ENCODE peak calls at places on chromosomes 1 and 21, in eight cellular contexts. V, F, P, Q, U, H, D and C are unnamed samples. For H3K36me3, the result is how much of the 10 kb centered on the place peaks cover.

GRCh38 chr1:87358219-87358618 is 29.5 kb downstream of the LMO4 start:
- DNase-seq in V (no peak), F (no peak), P (no peak), Q (no peak), U (no peak), H (peak), D (no peak), C (no peak)

GRCh38 chr1:111571987-111572386 is 47.6 kb upstream of the RAP1A start:
- DNase-seq in V (no peak), F (no peak), P (no peak), Q (no peak), U (peak), H (peak), D (peak), C (no peak)

GRCh38 chr21:31176080-31176551 is 137.8 kb upstream of the KRTAP19-8 start:
- DNase-seq in V (no peak), F (no peak), P (no peak), Q (no peak), U (no peak), H (no peak), D (no peak), C (no peak)

GRCh38 chr21:42892931-42893660 is at the start of gene NDUFV3:
- DNase-seq in V (peak), F (peak), P (peak), Q (peak), U (peak), H (peak), D (peak), C (peak)

GRCh38 chr21:35390013-35390776 is 341.1 kb upstream of the RUNX1 start:
- DNase-seq in V (no peak), F (no peak), P (no peak), Q (no peak), U (no peak), H (peak), D (peak), C (peak)

GRCh38 chr1:156430305-156430704 is 61.3 kb downstream of the RHBG start:
- DNase-seq in V (no peak), F (no peak), P (no peak), Q (no peak), U (peak), H (no peak), D (no peak), C (no peak)

GRCh38 chr1:19974822-19975416 is 4.5 kb downstream of the PLA2G2A start:
- DNase-seq in V (peak), F (no peak), P (peak), Q (peak), U (peak), H (peak), D (peak), C (peak)

GRCh38 chr1:170669586-170670332 is 5.8 kb downstream of the PRRX1 start:
- DNase-seq in V (no peak), F (no peak), P (no peak), Q (no peak), U (peak), H (no peak), D (no peak), C (no peak)

GRCh38 chr1:36390411-36390810 is 4.7 kb upstream of the STK40 start:
- DNase-seq in V (no peak), F (no peak), P (no peak), Q (no peak), U (no peak), H (no peak), D (no peak), C (no peak)

DNA sequence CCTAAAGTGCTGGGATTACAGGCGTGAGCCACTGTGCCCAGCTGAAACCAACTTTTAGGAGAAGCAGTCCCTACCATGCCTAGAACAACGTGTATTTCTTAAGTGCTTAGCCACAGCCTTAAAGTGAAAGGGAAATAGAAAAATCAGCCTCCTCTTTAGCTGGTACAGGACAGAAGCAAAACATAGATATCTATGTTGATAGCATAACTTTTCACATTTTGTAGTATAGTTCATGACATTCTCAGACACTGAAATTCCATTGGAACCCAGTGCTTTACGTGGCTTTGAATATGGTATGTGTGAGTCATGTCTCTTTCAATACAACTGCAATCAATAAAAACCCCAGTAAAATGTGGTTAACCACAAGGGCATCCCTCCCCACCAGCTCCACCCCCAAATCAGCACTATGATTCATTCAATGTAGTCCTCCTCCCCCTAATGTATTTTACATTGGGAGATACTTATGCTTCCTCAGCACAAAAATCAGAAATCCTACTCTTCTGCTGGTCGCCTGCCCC is 32.1 kb downstream of the TGFB2 start:
- DNase-seq in V (no peak), F (no peak), P (no peak), Q (no peak), U (no peak), H (peak), D (peak), C (peak)
- H3K4me3 ChIP-seq in V (no peak), F (no peak), P (no peak), Q (no peak), U (no peak), H (no peak), D (no peak), C (no peak)

DNA sequence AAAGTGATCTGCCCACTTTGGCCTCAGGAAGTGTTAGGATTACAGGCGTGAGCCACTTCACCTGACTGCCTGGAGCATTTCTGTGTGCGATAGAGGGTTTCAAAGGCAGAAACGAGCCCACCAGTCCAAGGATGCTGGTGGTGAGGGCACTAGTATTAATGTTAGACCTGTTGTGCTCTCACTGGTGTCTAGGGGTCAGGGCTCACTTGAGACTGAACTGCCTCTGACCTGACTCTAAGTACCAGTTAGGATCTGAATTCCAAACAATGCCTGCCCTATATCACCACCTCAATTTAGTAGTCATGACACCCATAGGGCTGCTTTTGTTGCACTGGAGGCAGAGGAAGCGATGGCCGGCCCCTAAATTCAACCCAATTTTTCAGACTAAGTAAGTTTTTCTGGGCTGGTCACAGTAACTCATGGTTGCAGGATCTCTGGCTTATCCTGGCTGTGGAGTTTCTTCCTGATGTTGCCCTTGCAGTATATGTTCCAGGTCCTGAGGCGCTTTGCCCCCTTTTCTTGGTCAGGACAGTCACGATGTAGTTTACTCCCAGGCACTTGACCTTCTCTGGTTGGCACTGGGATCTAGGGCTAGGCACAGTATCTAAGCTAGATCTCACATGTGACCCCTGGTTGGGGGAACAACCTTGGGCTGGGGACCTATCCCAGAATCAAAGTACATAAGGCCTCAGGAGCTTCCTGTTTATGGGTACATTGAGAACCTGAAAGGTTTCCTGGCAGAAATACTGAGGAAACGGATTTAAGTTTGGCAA is 4.5 kb downstream of the CCDC17 start:
- DNase-seq in V (no peak), F (no peak), P (no peak), Q (no peak), U (peak), H (no peak), D (no peak), C (no peak)
- H3K36me3 ChIP-seq in V (under half), F (under half), P (under half), Q (under half), U (under half), H (under half), D (under half), C (under half)

GRCh38 chr1:32619701-32620485 is 30.5 kb downstream of the ZBTB8OS start:
- DNase-seq in V (no peak), F (no peak), P (no peak), Q (no peak), U (no peak), H (peak), D (peak), C (peak)
- TF ChIP-seq CTCF in V (no peak), F (peak), P (no peak), Q (no peak), U (no peak), H (peak), D (no peak), C (no peak)

GRCh38 chr1:81237531-81238528 is 562.9 kb upstream of the ADGRL2 start:
- DNase-seq in V (no peak), F (no peak), P (no peak), Q (no peak), U (no peak), H (no peak), D (no peak), C (peak)
- H3K4me3 ChIP-seq in V (peak), F (no peak), P (peak), Q (no peak), U (peak), H (peak), D (peak), C (peak)

DNA sequence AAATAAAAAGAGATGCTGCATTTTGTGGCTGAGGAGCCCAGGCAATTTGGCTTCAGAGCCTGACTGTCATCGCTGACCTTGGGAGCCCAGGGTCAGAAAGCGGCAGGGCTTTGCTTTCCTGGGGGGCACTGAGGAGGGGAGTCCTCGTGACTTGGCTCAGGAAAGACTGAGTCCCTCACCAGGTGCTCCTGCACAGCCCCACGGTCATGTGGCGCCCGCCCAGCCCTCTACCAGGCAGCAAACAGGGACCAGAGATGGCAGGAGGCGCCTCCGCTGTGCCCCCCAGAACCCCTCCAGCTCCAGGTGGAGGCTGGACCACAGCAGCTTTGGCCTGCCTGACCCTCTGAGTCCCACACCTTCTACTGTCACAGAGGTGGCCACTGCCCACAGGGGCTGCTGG is 13.2 kb downstream of the EFHD2 start:
- DNase-seq in V (no peak), F (no peak), P (no peak), Q (peak), U (no peak), H (no peak), D (no peak), C (no peak)
- H3K36me3 ChIP-seq in V (under half), F (under half), P (under half), Q (under half), U (under half), H (under half), D (under half), C (under half)

GRCh38 chr1:58724483-58724882 is 24.6 kb upstream of the MYSM1 start:
- DNase-seq in V (no peak), F (no peak), P (no peak), Q (no peak), U (no peak), H (no peak), D (no peak), C (no peak)
- TF ChIP-seq CTCF in V (no peak), F (no peak), P (no peak), Q (no peak), U (no peak), H (no peak), D (no peak), C (no peak)

GRCh38 chr21:45551316-45551715 is 9.1 kb upstream of the SLC19A1 start:
- DNase-seq in V (peak), F (no peak), P (peak), Q (no peak), U (no peak), H (peak), D (peak), C (peak)
- H3K4me3 ChIP-seq in V (no peak), F (no peak), P (no peak), Q (no peak), U (no peak), H (no peak), D (no peak), C (no peak)

GRCh38 chr1:227134686-227135314 is 183.5 kb downstream of the CDC42BPA start:
- DNase-seq in V (no peak), F (no peak), P (no peak), Q (no peak), U (no peak), H (no peak), D (no peak), C (no peak)

GRCh38 chr1:227136210-227136609 is 182.1 kb downstream of the CDC42BPA start:
- DNase-seq in V (no peak), F (no peak), P (no peak), Q (no peak), U (no peak), H (no peak), D (peak), C (no peak)

DNA sequence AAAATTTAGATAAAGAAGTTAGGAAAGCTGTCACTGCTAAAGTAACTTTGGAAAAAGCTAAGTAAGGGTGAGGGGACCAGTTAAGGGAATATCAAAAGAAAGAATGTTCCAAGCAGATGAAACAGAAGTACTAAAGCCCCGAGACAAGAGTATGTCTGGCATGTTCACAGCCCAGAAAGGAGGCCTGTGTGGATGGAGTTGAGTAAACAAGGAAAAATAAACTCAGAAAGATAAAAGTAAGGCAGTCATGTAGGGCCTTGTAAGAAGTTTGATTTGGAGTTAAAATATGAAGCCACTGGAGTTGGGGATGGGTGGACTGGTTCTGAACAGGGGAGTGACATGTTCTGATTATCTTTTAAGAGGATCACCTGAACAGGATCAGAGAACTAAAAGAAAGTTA is 177.9 kb downstream of the CDC42BPA start:
- DNase-seq in V (no peak), F (no peak), P (no peak), Q (no peak), U (peak), H (no peak), D (no peak), C (no peak)
- H3K36me3 ChIP-seq in V (under half), F (under half), P (under half), Q (under half), U (under half), H (under half), D (under half), C (under half)

GRCh38 chr1:247829651-247830050 is 5.7 kb upstream of the OR14A16 start:
- DNase-seq in V (no peak), F (no peak), P (no peak), Q (no peak), U (no peak), H (no peak), D (no peak), C (no peak)

DNA sequence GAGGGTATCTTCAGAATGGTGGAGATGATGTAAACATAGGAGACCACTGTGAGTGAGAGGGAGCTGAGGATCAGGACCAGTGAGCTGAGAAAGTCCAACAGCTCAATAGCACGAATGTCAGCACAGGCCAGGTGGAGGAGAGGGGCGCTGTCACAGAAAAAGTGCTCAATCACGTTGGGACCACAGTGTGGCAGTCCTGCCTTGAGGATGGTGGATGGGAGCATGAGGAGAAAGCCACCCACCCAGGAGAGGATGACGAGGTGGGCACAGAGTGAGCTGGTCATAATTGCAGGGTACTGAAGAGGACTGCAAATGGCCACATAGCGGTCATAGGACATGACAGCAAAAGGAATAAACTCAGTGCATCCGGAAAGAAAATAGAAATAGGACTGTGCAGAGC is 8.1 kb downstream of the OR11L1 start:
- DNase-seq in V (no peak), F (no peak), P (no peak), Q (no peak), U (peak), H (no peak), D (no peak), C (no peak)
- TF ChIP-seq CTCF in V (no peak), F (no peak), P (no peak), Q (no peak), U (peak), H (no peak), D (no peak), C (no peak)

GRCh38 chr1:61183471-61184034 is 101.2 kb downstream of the NFIA start:
- DNase-seq in V (peak), F (no peak), P (peak), Q (peak), U (no peak), H (peak), D (peak), C (peak)
- H3K4me3 ChIP-seq in V (no peak), F (peak), P (peak), Q (no peak), U (no peak), H (peak), D (peak), C (peak)